ENCODE peak calls at places on chromosomes 13 and 19, in eight cellular contexts. C is neuronal stem cell, I is IMR-90, Q is K562, B is endothelial cell of umbilical vein, S is fibroblast of lung, L is osteoblast, N is Karpas-422. G is an unnamed sample.

GRCh38 chr13:30148171-30148754 is 159.1 kb downstream of the KATNAL1 start:
- DNase-seq in L (no peak), C (no peak), Q (no peak), N (no peak), I (no peak), B (no peak), S (no peak), G (no peak)

GRCh38 chr13:101544979-101545378 is 92.5 kb downstream of the ITGBL1 start:
- DNase-seq in I (no peak), Q (no peak), C (no peak), L (no peak), N (no peak), S (no peak), B (no peak), G (no peak)

GRCh38 chr13:27461940-27462584 is 11.7 kb upstream of the MTIF3 start:
- DNase-seq in N (peak; percentile 85), C (no peak), L (no peak), I (no peak), S (no peak), B (no peak), Q (no peak), G (no peak)

GRCh38 chr19:53553865-53554791 is 16.2 kb downstream of the ZNF331 start:
- DNase-seq in N (peak; percentile 95), S (peak; percentile 88), I (peak; percentile 93), L (peak; percentile 95), B (peak; percentile 82), C (no peak), Q (no peak), G (peak; percentile 85)

GRCh38 chr19:7871530-7872305 is 2.5 kb downstream of the PRR36 start:
- DNase-seq in B (peak; percentile 71), Q (peak; percentile 75), L (peak; percentile 100), I (peak; percentile 85), C (peak; percentile 97), N (peak; percentile 81), S (peak; percentile 85), G (peak; percentile 78)

GRCh38 chr13:79936368-79937136 is 404.4 kb downstream of the SPRY2 start:
- DNase-seq in Q (no peak), I (peak; percentile 100), N (no peak), L (peak; percentile 77), C (no peak), S (peak; percentile 100), B (peak; percentile 100), G (peak; percentile 100)

GRCh38 chr13:59982631-59983382 is 180.9 kb downstream of the DIAPH3 start:
- DNase-seq in S (peak; percentile 55), L (no peak), N (no peak), I (peak; percentile 38), C (no peak), B (no peak), Q (no peak), G (peak; percentile 40)

GRCh38 chr19:3304871-3305423 is 61.4 kb upstream of the NFIC start:
- DNase-seq in Q (peak; percentile 54), C (peak; percentile 78), I (peak; percentile 41), N (peak; percentile 91), B (peak; percentile 71), S (peak; percentile 31), L (peak; percentile 95), G (peak; percentile 12)

GRCh38 chr13:85632526-85633215 is 166.5 kb downstream of the SLITRK6 start:
- DNase-seq in I (no peak), B (no peak), S (peak; percentile 7), Q (no peak), N (no peak), L (peak; percentile 65), C (no peak), G (no peak)

GRCh38 chr13:41453620-41454019 is 3.7 kb upstream of the RGCC start:
- DNase-seq in I (no peak), B (no peak), Q (no peak), L (no peak), N (no peak), C (no peak), S (no peak), G (no peak)

GRCh38 chr19:5479958-5480357 is 24.7 kb downstream of the ZNRF4 start:
- DNase-seq in S (no peak), I (no peak), N (no peak), C (no peak), Q (no peak), B (no peak), L (peak; percentile 54), G (no peak)

GRCh38 chr19:16896913-16897571 is 8.2 kb downstream of the F2RL3 start:
- DNase-seq in I (peak; percentile 91), Q (peak; percentile 96), L (peak; percentile 99), N (peak; percentile 87), S (peak; percentile 91), C (peak; percentile 92), B (peak; percentile 97), G (peak; percentile 84)

GRCh38 chr13:80742027-80742426 is 401.1 kb upstream of the SPRY2 start:
- DNase-seq in N (no peak), L (no peak), S (no peak), C (no peak), Q (no peak), B (peak; percentile 66), I (no peak), G (no peak)

DNA sequence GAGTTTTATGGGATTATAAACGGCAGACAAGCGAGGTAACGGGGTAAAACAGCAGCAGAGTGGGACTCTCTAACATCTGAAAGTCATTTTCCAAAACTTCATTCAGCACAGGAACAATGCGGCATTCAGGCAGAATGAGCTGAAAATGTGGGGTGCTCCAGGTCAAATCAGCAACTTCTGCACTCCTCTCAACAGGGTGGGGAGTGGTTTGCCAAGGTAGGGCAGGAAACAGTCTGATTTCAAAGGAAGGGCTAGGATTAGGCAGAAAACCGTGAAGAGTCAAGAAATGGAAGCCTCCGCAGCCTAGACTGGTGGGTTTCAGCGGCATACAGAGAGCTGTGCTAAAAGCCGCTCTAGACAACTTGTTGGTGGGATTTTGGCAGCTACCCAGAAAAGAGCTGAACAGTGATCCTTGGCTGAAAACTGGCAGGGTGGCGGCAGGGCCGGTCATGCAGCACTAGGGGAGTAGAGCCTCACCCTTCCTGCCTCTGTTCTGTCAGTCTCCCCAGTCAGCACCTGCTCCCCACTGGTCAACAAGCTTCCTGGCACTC is 154.2 kb upstream of the KLF12 start:
- DNase-seq in L (no peak), Q (no peak), B (peak; percentile 16), I (no peak), S (no peak), N (peak; percentile 74), C (peak; percentile 9), G (peak; percentile 20)
- H2AFZ ChIP-seq in L (peak overlapping the region; percentile 56), Q (no peak overlapping the region), B (peak overlapping the region; percentile 70), I (peak overlapping the region; percentile 81), S (peak overlapping the region; percentile 24), N (peak overlapping the region; percentile 87), C (peak overlapping the region; percentile 88), G (peak overlapping the region; percentile 81)

GRCh38 chr19:58209577-58209976 is 19.1 kb upstream of the ZNF544 start:
- DNase-seq in Q (no peak), N (no peak), B (no peak), I (no peak), S (no peak), L (no peak), C (no peak), G (no peak)
- H3K4me3 ChIP-seq in Q (no peak overlapping the region), N (no peak overlapping the region), B (no peak overlapping the region), I (no peak overlapping the region), S (no peak overlapping the region), L (no peak overlapping the region), C (peak overlapping the region; percentile 26), G (no peak overlapping the region)

GRCh38 chr19:43638214-43638990 is 1.2 kb downstream of the CADM4 start:
- DNase-seq in C (no peak), S (no peak), N (no peak), L (no peak), Q (no peak), B (no peak), I (no peak), G (no peak)

GRCh38 chr19:43640424-43640757 is 741 bp upstream of the CADM4 start:
- DNase-seq in Q (no peak), I (no peak), C (no peak), L (no peak), B (no peak), S (no peak), N (no peak), G (no peak)

GRCh38 chr19:43641333-43641732 is 1.7 kb upstream of the CADM4 start:
- DNase-seq in I (no peak), Q (no peak), C (no peak), N (no peak), S (no peak), B (no peak), L (no peak), G (no peak)

GRCh38 chr19:43638991-43639494 is 607 bp downstream of the CADM4 start:
- DNase-seq in L (no peak), S (no peak), C (no peak), N (no peak), Q (no peak), B (no peak), I (no peak), G (no peak)

DNA sequence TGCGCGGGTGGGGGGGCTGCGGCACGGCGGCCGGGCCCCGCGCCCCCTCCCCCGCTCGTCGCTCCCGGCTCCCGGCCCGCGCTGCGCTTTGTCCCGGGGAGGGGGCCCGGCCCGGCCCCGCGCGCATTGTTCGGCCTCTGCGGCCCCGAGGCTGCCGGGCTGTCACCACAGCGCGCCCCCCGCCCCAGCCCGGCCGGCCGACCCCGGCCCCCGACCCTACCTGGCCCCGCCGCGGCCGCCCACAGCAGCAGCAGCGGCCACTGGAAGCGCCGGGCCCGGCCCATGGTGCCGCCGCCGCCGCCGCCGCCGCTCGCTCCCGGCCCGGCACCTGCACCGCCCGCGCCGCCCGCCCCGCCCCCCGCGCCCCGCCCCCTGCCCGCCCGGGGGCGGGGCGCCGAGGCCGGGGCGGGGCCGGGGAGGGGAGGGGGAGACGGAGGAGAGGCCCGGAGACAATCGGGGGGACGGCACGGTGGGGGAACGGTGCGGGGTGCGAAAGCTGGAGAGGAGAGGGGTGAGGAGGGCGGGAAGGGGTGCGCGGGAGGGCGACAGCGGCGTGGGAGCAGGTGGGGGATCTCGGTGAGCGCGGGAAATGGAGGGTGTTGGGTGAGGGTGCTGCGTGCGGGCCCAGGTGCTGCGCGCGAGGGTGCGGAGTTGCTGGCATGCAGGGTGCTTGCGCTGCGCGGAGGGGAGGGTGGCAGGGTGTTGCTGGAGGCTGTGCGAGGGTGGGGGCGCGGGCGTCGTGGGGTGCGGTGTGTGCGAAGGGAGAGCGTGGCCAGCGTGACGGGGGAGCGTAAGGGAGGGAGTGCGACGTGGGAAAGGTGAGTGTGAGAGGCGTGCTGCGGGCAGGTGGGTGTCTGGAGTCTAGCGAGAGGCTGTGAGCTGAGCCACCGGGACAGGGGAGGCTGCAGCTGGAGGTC is at the start of gene CADM4:
- DNase-seq in L (peak; percentile 69), Q (peak; percentile 89), S (no peak), B (no peak), N (no peak), I (no peak), C (peak; percentile 41), G (no peak)
- H2AFZ ChIP-seq in L (no peak within 1 kb of the TSS), Q (peak within 1 kb of the TSS; percentile 89), S (peak within 1 kb of the TSS; percentile 59), B (peak within 1 kb of the TSS; percentile 97), N (no peak within 1 kb of the TSS), I (peak within 1 kb of the TSS; percentile 92), C (peak within 1 kb of the TSS; percentile 88), G (peak within 1 kb of the TSS; percentile 77)

DNA sequence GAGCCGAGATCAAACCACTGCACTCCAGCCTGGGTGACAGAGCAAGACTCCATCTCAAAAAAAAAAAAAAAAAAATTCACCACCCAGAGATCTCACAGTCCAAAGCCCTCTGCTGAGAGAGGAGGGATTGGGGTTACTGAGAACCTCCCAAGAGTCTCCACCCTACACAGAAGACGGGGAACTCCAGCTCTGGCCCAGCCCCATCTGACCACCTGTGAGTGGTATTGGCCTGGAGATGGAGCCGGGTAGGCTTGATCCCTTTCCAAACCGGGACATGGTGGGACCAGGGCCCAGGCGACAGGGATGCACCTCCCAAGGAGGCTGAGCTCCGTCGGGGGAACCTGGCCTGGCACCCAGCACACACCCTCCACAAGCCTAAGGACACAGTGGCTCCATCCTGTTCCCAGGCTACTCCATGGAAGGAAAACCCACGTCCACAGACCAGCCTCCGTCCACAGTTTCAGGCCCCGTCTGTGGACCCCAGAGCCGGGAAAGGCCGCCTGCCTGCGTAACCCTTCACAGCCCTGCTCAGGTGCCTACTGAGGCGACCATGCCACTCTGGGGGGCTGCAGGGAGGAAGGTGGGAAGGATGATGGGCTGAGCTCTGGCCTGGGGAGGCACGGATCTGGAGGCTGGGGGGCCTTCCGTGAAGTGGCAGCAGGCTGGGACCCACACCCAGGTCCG is 1.8 kb downstream of the TMEM259 start:
- DNase-seq in I (no peak), N (no peak), C (no peak), L (no peak), B (no peak), Q (no peak), S (no peak), G (no peak)
- H3K4me3 ChIP-seq in I (peak overlapping the region; percentile 66), N (peak overlapping the region; percentile 99), C (peak overlapping the region; percentile 27), L (peak overlapping the region; percentile 87), B (no peak overlapping the region), Q (peak overlapping the region; percentile 94), S (peak overlapping the region; percentile 91), G (peak overlapping the region; percentile 83)